ENCODE peak calls at places on chromosome 18, in four cellular contexts. W is small intestine, N is GM23248, O is A549. K is an unnamed sample. For H3K4me1, the result is how much of the 10 kb centered on the place peaks cover.

GRCh38 chr18:44229693-44230108 is 451.0 kb upstream of the SETBP1 start:
- DNase-seq in O (no peak), W (no peak), N (peak), K (no peak)

GRCh38 chr18:48228841-48229240 is 180.3 kb downstream of the ZBTB7C start:
- DNase-seq in W (no peak), N (no peak), O (no peak), K (no peak)

GRCh38 chr18:3449702-3450357 is at the start of gene TGIF1:
- DNase-seq in O (no peak), W (peak), N (peak), K (peak)

GRCh38 chr18:34086370-34086769 is 138.3 kb downstream of the NOL4 start:
- DNase-seq in N (no peak), O (no peak), W (no peak), K (no peak)

GRCh38 chr18:55054591-55054990 is 95.3 kb upstream of the CCDC68 start:
- DNase-seq in W (no peak), N (peak), O (no peak), K (no peak)

GRCh38 chr18:53551868-53552426 is 672.5 kb downstream of the MBD2 start:
- DNase-seq in N (no peak), O (no peak), W (no peak), K (no peak)

GRCh38 chr18:45402485-45403056 is 212.7 kb upstream of the SLC14A2 start:
- DNase-seq in O (no peak), N (peak), W (peak), K (no peak)

GRCh38 chr18:41517142-41517541 is 437.9 kb upstream of the PIK3C3 start:
- DNase-seq in W (no peak), N (no peak), O (no peak), K (no peak)

GRCh38 chr18:44602380-44602779 is 78.3 kb upstream of the SETBP1 start:
- DNase-seq in O (no peak), W (no peak), N (peak), K (no peak)

GRCh38 chr18:27948981-27949380 is 227.9 kb downstream of the CDH2 start:
- DNase-seq in O (no peak), W (no peak), N (no peak), K (no peak)

GRCh38 chr18:57943723-57944122 is 100.3 kb upstream of the NEDD4L start:
- DNase-seq in W (no peak), O (no peak), N (peak), K (no peak)

GRCh38 chr18:47931707-47932103 is 1.2 kb upstream of the SMAD2 start:
- DNase-seq in W (peak), O (no peak), N (peak), K (peak)

GRCh38 chr18:13430663-13431062 is 212.1 kb downstream of the LDLRAD4 start:
- DNase-seq in O (no peak), N (no peak), W (no peak), K (no peak)

GRCh38 chr18:76573325-76574025 is 78.4 kb upstream of the ZNF516 start:
- DNase-seq in N (peak), W (no peak), O (peak), K (no peak)

GRCh38 chr18:59556265-59556664 is 141.0 kb downstream of the CCBE1 start:
- DNase-seq in W (peak), O (no peak), N (peak), K (no peak)

GRCh38 chr18:52343731-52344340 is 3.8 kb downstream of the DCC start:
- DNase-seq in W (no peak), N (no peak), O (no peak), K (no peak)

GRCh38 chr18:79784965-79785770 is 12.6 kb upstream of the KCNG2 start:
- DNase-seq in W (no peak), O (no peak), N (peak), K (no peak)

GRCh38 chr18:78729099-78729467 is 250.5 kb upstream of the SALL3 start:
- DNase-seq in O (no peak), N (no peak), W (no peak), K (no peak)

GRCh38 chr18:57951110-57951796 is 92.8 kb upstream of the NEDD4L start:
- DNase-seq in O (no peak), W (no peak), N (no peak), K (no peak)

GRCh38 chr18:68083776-68084175 is 567.3 kb upstream of the DSEL start:
- DNase-seq in W (no peak), N (no peak), O (no peak), K (no peak)

GRCh38 chr18:13136056-13136688 is 82.4 kb upstream of the LDLRAD4 start:
- DNase-seq in O (no peak), N (no peak), W (peak), K (peak)

GRCh38 chr18:79493801-79494211 is 98.1 kb downstream of the NFATC1 start:
- DNase-seq in O (no peak), W (no peak), N (no peak), K (no peak)

GRCh38 chr18:312415-312814 is 44.6 kb upstream of the THOC1 start:
- DNase-seq in W (no peak), N (no peak), O (no peak), K (no peak)
- H3K4me1 ChIP-seq in W (under half), N (under half), O (under half), K (under half)

GRCh38 chr18:35494281-35494825 is 3.4 kb downstream of the INO80C start:
- DNase-seq in O (no peak), W (no peak), N (no peak), K (no peak)

GRCh38 chr18:35491689-35492077 is 6.1 kb downstream of the INO80C start:
- DNase-seq in O (no peak), W (no peak), N (no peak), K (peak)

GRCh38 chr18:35495821-35496368 is 1.9 kb downstream of the INO80C start:
- DNase-seq in O (no peak), W (no peak), N (peak), K (no peak)

GRCh38 chr18:35489913-35490490 is 7.8 kb downstream of the INO80C start:
- DNase-seq in O (no peak), N (no peak), W (peak), K (no peak)

GRCh38 chr18:35490894-35491688 is 6.7 kb downstream of the INO80C start:
- DNase-seq in O (no peak), N (no peak), W (no peak), K (no peak)
- H3K4me1 ChIP-seq in O (half or more), N (under half), W (under half), K (half or more)

GRCh38 chr18:9175115-9175514 is 38.5 kb downstream of the ANKRD12 start:
- DNase-seq in O (no peak), W (no peak), N (no peak), K (no peak)
- H3K4me1 ChIP-seq in O (under half), W (under half), N (under half), K (under half)

GRCh38 chr18:11700876-11701275 is 11.8 kb downstream of the GNAL start:
- DNase-seq in N (no peak), W (no peak), O (no peak), K (no peak)
- H3K4me1 ChIP-seq in N (under half), W (under half), O (under half), K (under half)

DNA sequence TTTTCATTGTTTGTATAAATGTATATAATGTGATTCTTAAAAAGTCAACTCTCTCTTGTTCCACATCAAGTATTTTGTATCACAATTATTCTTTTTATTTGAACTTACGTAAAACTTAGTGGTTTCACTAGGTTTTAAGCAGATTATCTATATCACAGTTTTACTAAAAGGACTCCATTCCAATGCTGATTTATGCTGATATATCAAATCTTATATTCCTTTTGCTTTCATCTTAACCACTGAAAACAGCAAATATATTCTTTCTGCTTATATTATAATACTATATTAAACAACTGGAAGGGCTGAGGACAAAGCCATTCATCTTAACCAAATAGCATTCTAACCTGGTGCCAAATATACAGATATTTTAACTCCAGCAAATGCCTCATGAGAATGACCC is 24.2 kb downstream of the TRAPPC8 start:
- DNase-seq in O (no peak), N (no peak), W (no peak), K (no peak)
- H3K4me1 ChIP-seq in O (under half), N (under half), W (under half), K (under half)

GRCh38 chr18:14944838-14945237 is 196.9 kb downstream of the ANKRD30B start:
- DNase-seq in N (no peak), O (no peak), W (no peak), K (no peak)
- H3K4me1 ChIP-seq in N (under half), O (under half), W (under half), K (under half)